ENCODE peak calls at places on chromosomes 6 and 20, in five cellular contexts. C is prostate gland, S is stomach, V is breast epithelium, X is endothelial cell of umbilical vein. A is an unnamed sample.

GRCh38 chr6:134432036-134432435 is 114.1 kb upstream of the SGK1 start:
- DNase-seq in X (no peak), C (no peak), V (no peak), S (no peak), A (no peak)

GRCh38 chr6:46626228-46626909 is 26.2 kb downstream of the CYP39A1 start:
- DNase-seq in S (no peak), V (no peak), C (no peak), X (peak), A (no peak)

GRCh38 chr6:44696099-44696498 is 308.6 kb downstream of the CDC5L start:
- DNase-seq in C (no peak), V (no peak), X (no peak), S (no peak), A (no peak)

GRCh38 chr6:153437193-153437592 is 306.1 kb upstream of the RGS17 start:
- DNase-seq in C (no peak), S (no peak), X (no peak), V (no peak), A (no peak)

GRCh38 chr6:136307351-136307750 is 17.7 kb upstream of the BCLAF1 start:
- DNase-seq in X (no peak), V (no peak), C (no peak), S (no peak), A (no peak)

GRCh38 chr6:48318670-48319069 is 207.7 kb upstream of the PTCHD4 start:
- DNase-seq in S (no peak), C (no peak), V (no peak), X (peak), A (no peak)

GRCh38 chr6:1485678-1486077 is 96.3 kb downstream of the FOXF2 start:
- DNase-seq in X (peak), S (no peak), V (no peak), C (no peak), A (no peak)

GRCh38 chr6:141403827-141404226 is 728.9 kb upstream of the GJE1 start:
- DNase-seq in C (peak), V (no peak), X (no peak), S (no peak), A (no peak)

GRCh38 chr6:47034421-47034820 is 7.7 kb downstream of the ADGRF1 start:
- DNase-seq in S (no peak), X (no peak), C (no peak), V (no peak), A (no peak)

DNA sequence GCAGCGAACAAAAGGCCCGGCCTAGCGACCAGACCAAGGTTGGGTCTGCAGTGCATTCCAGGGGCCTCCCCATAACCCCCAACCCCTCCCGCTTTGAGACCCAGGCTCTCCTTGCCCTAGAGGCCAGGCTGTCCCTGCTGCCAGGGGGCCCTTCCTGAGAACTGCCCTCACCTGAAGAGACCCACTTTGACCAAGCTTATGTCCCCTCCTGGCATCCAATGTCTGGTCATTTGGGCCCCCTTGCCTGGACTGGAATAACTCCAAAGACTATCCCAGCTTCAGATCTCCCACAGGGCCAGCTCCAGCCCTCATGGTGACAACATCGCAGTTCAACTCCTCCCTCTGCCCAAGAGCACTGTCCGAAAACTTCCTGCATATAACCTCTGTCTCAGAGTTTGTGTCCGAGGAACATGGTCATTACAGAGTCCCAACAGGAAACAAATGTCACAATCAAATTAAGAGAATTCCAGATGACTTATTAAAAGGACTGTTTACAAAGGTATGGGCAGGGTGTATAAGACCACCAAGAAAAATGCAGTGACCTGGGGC is 125.0 kb downstream of the BANF2 start:
- DNase-seq in C (no peak), X (no peak), S (no peak), V (no peak), A (peak)
- H3K27ac ChIP-seq in C (no peak), X (no peak), S (peak), V (peak), A (no peak)

GRCh38 chr20:43506238-43506637 is 1.3 kb upstream of the L3MBTL1 start:
- DNase-seq in V (no peak), C (no peak), S (no peak), X (no peak), A (no peak)

GRCh38 chr20:43508106-43508505 is 609 bp downstream of the L3MBTL1 start:
- DNase-seq in V (no peak), X (no peak), S (no peak), C (no peak), A (no peak)

GRCh38 chr20:43507150-43508080 is at the start of gene L3MBTL1:
- DNase-seq in V (no peak), S (peak), X (peak), C (peak), A (no peak)

GRCh38 chr20:43511879-43512278 is 4.4 kb downstream of the L3MBTL1 start:
- DNase-seq in S (no peak), X (no peak), V (no peak), C (no peak), A (no peak)

GRCh38 chr20:43508604-43509040 is 1.1 kb downstream of the L3MBTL1 start:
- DNase-seq in V (no peak), C (no peak), S (no peak), X (no peak), A (no peak)
- TF ChIP-seq POLR2AphosphoS5 in V (no peak), C (no peak), S (no peak), X (no peak), A (no peak)

GRCh38 chr6:147077251-147077650 is 127.0 kb upstream of the STXBP5 start:
- DNase-seq in V (peak), C (peak), S (peak), X (no peak), A (no peak)

GRCh38 chr6:147080215-147080614 is 124.0 kb upstream of the STXBP5 start:
- DNase-seq in X (no peak), C (no peak), V (no peak), S (no peak), A (no peak)

GRCh38 chr6:147078602-147079001 is 125.6 kb upstream of the STXBP5 start:
- DNase-seq in S (no peak), X (no peak), C (no peak), V (no peak), A (no peak)

GRCh38 chr6:147078106-147078505 is 126.1 kb upstream of the STXBP5 start:
- DNase-seq in V (no peak), S (peak), C (no peak), X (no peak), A (no peak)

GRCh38 chr6:147081210-147081609 is 123.0 kb upstream of the STXBP5 start:
- DNase-seq in V (no peak), S (no peak), X (no peak), C (no peak), A (no peak)
- H3K27ac ChIP-seq in V (no peak), S (no peak), X (no peak), C (no peak), A (no peak)

GRCh38 chr6:36609582-36609981 is 15.4 kb downstream of the SRSF3 start:
- DNase-seq in C (no peak), X (no peak), V (no peak), S (no peak), A (peak)

GRCh38 chr6:36608788-36609563 is 14.8 kb downstream of the SRSF3 start:
- DNase-seq in S (no peak), V (no peak), X (no peak), C (no peak), A (peak)

GRCh38 chr6:36610576-36611336 is 16.6 kb downstream of the SRSF3 start:
- DNase-seq in V (no peak), S (no peak), C (no peak), X (no peak), A (peak)

GRCh38 chr6:36612101-36612625 is 18.0 kb downstream of the SRSF3 start:
- DNase-seq in C (no peak), V (no peak), X (no peak), S (no peak), A (peak)

DNA sequence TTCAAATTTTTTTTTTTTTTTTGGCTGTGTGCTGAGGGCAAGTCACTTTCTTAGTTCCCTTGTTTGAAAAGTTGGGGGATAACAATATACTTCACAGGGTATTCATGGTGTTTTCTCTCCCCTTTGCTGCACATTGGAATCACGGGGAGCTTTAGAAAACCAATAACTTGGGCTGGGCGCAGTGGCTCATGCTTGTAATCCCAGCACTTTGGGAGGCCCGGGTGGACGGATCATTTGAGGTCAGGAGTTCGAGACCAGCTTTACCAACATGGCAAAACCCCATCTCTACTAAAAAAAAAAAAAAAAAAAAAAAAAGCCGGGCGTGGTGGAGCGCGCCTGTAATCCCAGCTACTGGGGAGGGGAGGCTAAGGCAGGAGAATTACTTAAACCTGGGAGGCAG is 15.9 kb downstream of the SRSF3 start:
- DNase-seq in X (no peak), S (no peak), V (no peak), C (no peak), A (peak)
- TF ChIP-seq POLR2AphosphoS5 in X (no peak), S (no peak), V (no peak), C (no peak), A (no peak)

GRCh38 chr6:75397806-75398465 is 95.7 kb downstream of the FILIP1 start:
- DNase-seq in C (no peak), S (no peak), X (peak), V (no peak), A (no peak)

GRCh38 chr6:75403563-75403962 is 90.0 kb downstream of the FILIP1 start:
- DNase-seq in X (no peak), S (no peak), V (no peak), C (no peak), A (no peak)

DNA sequence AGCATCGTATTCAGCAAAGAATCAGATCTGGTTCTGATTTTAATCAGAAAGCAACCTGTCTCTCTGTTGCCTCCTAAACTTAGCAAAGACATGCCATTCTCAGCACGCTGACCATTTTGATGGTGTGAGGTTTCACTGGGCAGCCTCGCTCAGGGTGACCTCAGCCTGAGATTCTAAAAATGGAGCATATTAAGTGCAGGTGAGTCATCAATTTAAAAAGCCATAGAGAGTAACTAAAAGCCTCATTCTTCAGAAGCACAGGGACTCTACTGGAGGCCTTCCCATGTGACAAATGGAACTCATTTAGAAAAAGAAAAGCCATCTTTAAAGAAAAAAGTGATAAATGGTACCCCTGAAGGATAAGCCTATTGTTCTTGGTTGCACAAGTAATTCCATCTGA is 91.3 kb downstream of the FILIP1 start:
- DNase-seq in V (no peak), C (no peak), S (no peak), X (peak), A (no peak)
- H3K27ac ChIP-seq in V (no peak), C (no peak), S (no peak), X (no peak), A (peak)

DNA sequence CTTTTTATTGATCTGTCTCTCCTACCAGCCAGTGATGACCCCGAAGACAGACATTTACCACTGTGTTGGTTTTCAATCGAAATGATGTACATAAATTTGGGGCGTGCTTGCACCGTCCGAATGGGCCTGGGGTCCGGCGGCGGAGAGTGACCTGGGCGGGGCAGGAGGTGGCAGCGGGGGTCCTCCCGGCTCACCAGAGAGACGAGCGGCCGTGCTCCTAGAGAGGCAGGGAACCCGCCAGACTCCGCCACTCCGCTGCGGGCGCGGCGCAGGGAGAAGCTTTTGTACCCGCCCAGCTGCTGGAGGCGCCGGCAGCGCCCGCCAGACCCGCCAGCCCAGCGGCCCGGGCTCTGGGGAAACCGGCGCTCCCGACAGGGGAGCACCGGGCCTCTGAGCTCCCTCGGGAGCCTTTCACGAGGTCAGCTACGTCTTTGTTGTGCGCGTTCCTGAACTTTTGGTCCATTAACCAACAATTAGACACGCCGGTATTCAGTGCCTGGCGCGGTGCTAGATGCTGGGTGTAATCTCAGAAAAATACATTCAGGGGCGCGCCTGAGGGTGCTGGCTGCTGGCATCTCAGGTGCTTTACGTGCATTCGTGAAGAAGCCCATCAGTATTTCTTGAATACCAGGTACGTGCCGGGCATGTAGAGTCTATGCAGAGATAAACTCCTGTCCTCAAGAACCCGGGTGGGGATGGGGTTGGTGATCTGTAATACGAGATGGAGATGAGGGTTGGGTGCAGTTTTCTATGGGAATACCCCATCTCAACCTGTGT is at the start of gene PGBD1:
- DNase-seq in X (peak), S (peak), V (peak), C (peak), A (peak)
- TF ChIP-seq POLR2AphosphoS5 in X (peak), S (peak), V (no peak), C (no peak), A (peak)

GRCh38 chr6:34362909-34363713 is 29.4 kb downstream of the NUDT3 start:
- DNase-seq in X (no peak), V (no peak), C (no peak), S (no peak), A (no peak)
- H3K27ac ChIP-seq in X (no peak), V (no peak), C (peak), S (no peak), A (no peak)

A was measured in sigmoid colon.